ENCODE peak calls at places on chromosome 3, in seven cellular contexts. Z, S, Q, K, G, E and I are unnamed samples.
A peak's percentile ranks its signal among the peaks of the same experiment; 100 is the strongest.

GRCh38 chr3:31193429-31193828 is 299.0 kb upstream of the GADL1 start:
- DNase-seq in K (no peak), Z (no peak), Q (no peak), S (no peak), E (no peak), G (no peak), I (no peak)

GRCh38 chr3:133114198-133114597 is 76.0 kb downstream of the TMEM108 start:
- DNase-seq in Q (no peak), K (no peak), E (no peak), S (no peak), Z (no peak), G (no peak), I (no peak)

GRCh38 chr3:186669378-186670084 is 3.7 kb downstream of the HRG start:
- DNase-seq in G (peak; percentile 37), Q (no peak), K (no peak), E (no peak), S (no peak), Z (no peak), I (no peak)

GRCh38 chr3:32246079-32246675 is 7.7 kb downstream of the CMTM8 start:
- DNase-seq in E (no peak), Z (no peak), G (no peak), Q (no peak), S (no peak), K (no peak), I (no peak)

GRCh38 chr3:43693594-43693993 is 2.9 kb downstream of the ABHD5 start:
- DNase-seq in K (no peak), Z (no peak), Q (no peak), E (no peak), G (no peak), S (no peak), I (no peak)

GRCh38 chr3:30605706-30606300 is 598 bp upstream of the TGFBR2 start:
- DNase-seq in E (no peak), Q (no peak), G (no peak), Z (no peak), S (no peak), K (no peak), I (no peak)

GRCh38 chr3:130516645-130517512 is at the start of gene COL6A6:
- DNase-seq in S (no peak), Z (no peak), G (no peak), K (no peak), E (no peak), Q (no peak), I (no peak)

GRCh38 chr3:48042071-48042760 is 26.0 kb upstream of the MAP4 start:
- DNase-seq in E (no peak), K (no peak), G (no peak), Q (no peak), S (no peak), Z (no peak), I (no peak)

GRCh38 chr3:188749010-188749617 is 422.7 kb upstream of the TPRG1 start:
- DNase-seq in K (peak; percentile 43), G (peak; percentile 62), Z (no peak), E (no peak), Q (peak; percentile 26), S (peak; percentile 26), I (peak; percentile 13)

GRCh38 chr3:55521086-55522060 is 34.3 kb upstream of the WNT5A start:
- DNase-seq in K (peak; percentile 22), S (no peak), Z (no peak), Q (no peak), G (no peak), E (no peak), I (no peak)

GRCh38 chr3:127158614-127159221 is 34.2 kb upstream of the PRR23E start:
- DNase-seq in Z (no peak), Q (no peak), S (no peak), K (no peak), G (no peak), E (peak; percentile 47), I (no peak)

GRCh38 chr3:126358038-126358815 is 1.0 kb upstream of the KLF15 start:
- DNase-seq in G (no peak), Q (no peak), S (no peak), Z (no peak), E (no peak), K (no peak), I (no peak)

GRCh38 chr3:46876313-46877300 is 914 bp upstream of the PTH1R start:
- DNase-seq in K (no peak), Q (no peak), G (no peak), S (no peak), E (no peak), Z (no peak), I (no peak)

GRCh38 chr3:71103430-71103881 is 480.1 kb downstream of the FOXP1 start:
- DNase-seq in Z (no peak), S (no peak), E (no peak), K (no peak), G (no peak), Q (no peak), I (no peak)

GRCh38 chr3:25635038-25635437 is 29.7 kb downstream of the TOP2B start:
- DNase-seq in S (no peak), G (no peak), E (no peak), Q (no peak), K (no peak), Z (no peak), I (no peak)

GRCh38 chr3:4581905-4582611 is 88.9 kb downstream of the ITPR1 start:
- DNase-seq in E (no peak), Q (no peak), G (no peak), Z (no peak), S (no peak), K (no peak), I (no peak)

GRCh38 chr3:123431007-123431657 is 17.8 kb downstream of the ADCY5 start:
- DNase-seq in S (no peak), K (no peak), Q (no peak), E (no peak), G (no peak), Z (no peak), I (no peak)

GRCh38 chr3:55604414-55604813 is 117.3 kb upstream of the WNT5A start:
- DNase-seq in E (no peak), K (no peak), Z (no peak), Q (no peak), S (no peak), G (peak; percentile 44), I (no peak)

GRCh38 chr3:9091811-9092210 is 128.5 kb upstream of the RAD18 start:
- DNase-seq in E (no peak), Q (no peak), G (no peak), Z (no peak), K (no peak), S (no peak), I (no peak)

GRCh38 chr3:45100998-45101407 is 45.2 kb downstream of the CDCP1 start:
- DNase-seq in G (no peak), Z (no peak), E (no peak), S (no peak), Q (no peak), K (no peak), I (no peak)

GRCh38 chr3:155308831-155309230 is 15.3 kb upstream of the STRIT1 start:
- DNase-seq in S (no peak), G (no peak), Z (no peak), Q (no peak), K (no peak), E (no peak), I (no peak)

GRCh38 chr3:12194209-12194608 is 35.5 kb upstream of the TIMP4 start:
- DNase-seq in Z (no peak), E (no peak), K (no peak), Q (no peak), S (no peak), G (no peak), I (no peak)

GRCh38 chr3:102092617-102093466 is 243.5 kb downstream of the NFKBIZ start:
- DNase-seq in K (no peak), G (no peak), S (no peak), Q (no peak), E (no peak), Z (no peak), I (no peak)

GRCh38 chr3:24181256-24181655 is 236.2 kb downstream of the NR1D2 start:
- DNase-seq in S (no peak), G (no peak), Q (no peak), E (no peak), Z (no peak), K (no peak), I (peak; percentile 6)

GRCh38 chr3:173371848-173372487 is 25.6 kb upstream of the NLGN1 start:
- DNase-seq in K (no peak), S (no peak), Z (no peak), G (no peak), Q (no peak), E (no peak), I (peak; percentile 35)

GRCh38 chr3:150763841-150764483 is 993 bp upstream of the SIAH2 start:
- DNase-seq in S (peak; percentile 31), Z (no peak), Q (no peak), E (peak; percentile 63), K (no peak), G (peak; percentile 67), I (peak; percentile 73)

GRCh38 chr3:55322649-55323048 is 164.5 kb downstream of the WNT5A start:
- DNase-seq in S (no peak), Z (no peak), K (no peak), E (no peak), G (no peak), Q (no peak), I (no peak)